ENCODE peak calls at places on chromosomes 4 and X, in five cellular contexts. Y is GM13976; F is stimulated activated CD4-positive, alpha-beta T cell treated with anti-CD3 and anti-CD28 coated beads, Interleukin-2, amount 100 ng/mL, for 48 hours; T is left kidney; L is trophoblast cell. Z is an unnamed sample.
A peak's percentile ranks its signal among the peaks of the same experiment; 100 is the strongest.

GRCh38 chr4:4386296-4386735 is 586 bp upstream of the NSG1 start:
- DNase-seq in T (peak; percentile 72), Y (no peak), L (no peak), F (no peak), Z (no peak)

GRCh38 chrX:136839196-136839595 is 41.3 kb downstream of the RBMX start:
- DNase-seq in L (no peak), Y (no peak), T (no peak), F (no peak), Z (no peak)

GRCh38 chrX:15790766-15791380 is 589 bp downstream of the ZRSR2 start:
- DNase-seq in F (no peak), L (no peak), T (no peak), Y (peak; percentile 35), Z (peak; percentile 13)

GRCh38 chrX:119477812-119478232 is 9.6 kb downstream of the SLC25A5 start:
- DNase-seq in F (no peak), T (peak; percentile 11), L (peak; percentile 73), Y (no peak), Z (no peak)

GRCh38 chr4:30825008-30825765 is 105.0 kb downstream of the PCDH7 start:
- DNase-seq in Y (no peak), F (no peak), L (no peak), T (no peak), Z (no peak)

GRCh38 chr4:112704322-112704721 is 67.4 kb downstream of the LARP7 start:
- DNase-seq in T (no peak), Y (no peak), F (no peak), L (no peak), Z (no peak)

GRCh38 chr4:17018013-17018412 is 119.6 kb upstream of the LDB2 start:
- DNase-seq in L (no peak), T (no peak), F (no peak), Y (no peak), Z (no peak)

GRCh38 chr4:70518269-70518668 is at the start of gene AMTN:
- DNase-seq in L (no peak), F (no peak), Y (no peak), T (no peak), Z (no peak)

GRCh38 chr4:169417629-169418282 is 147.0 kb upstream of the SH3RF1 start:
- DNase-seq in F (no peak), Y (no peak), T (peak; percentile 22), L (no peak), Z (no peak)

GRCh38 chr4:21946858-21947257 is 1.7 kb downstream of the KCNIP4 start:
- DNase-seq in Y (no peak), F (no peak), L (no peak), T (no peak), Z (no peak)

GRCh38 chr4:115781528-115782146 is 668.2 kb upstream of the NDST4 start:
- DNase-seq in F (no peak), L (no peak), T (no peak), Y (no peak), Z (peak; percentile 25)

GRCh38 chr4:26839016-26839415 is 21.6 kb upstream of the STIM2 start:
- DNase-seq in Y (no peak), L (no peak), T (no peak), F (no peak), Z (no peak)

GRCh38 chrX:48045410-48046311 is 25.8 kb downstream of the ZNF630 start:
- DNase-seq in F (no peak), Y (no peak), T (no peak), L (peak; percentile 67), Z (no peak)

GRCh38 chrX:136781180-136781797 is 557 bp upstream of the ARHGEF6 start:
- DNase-seq in L (no peak), F (no peak), T (no peak), Y (no peak), Z (no peak)

GRCh38 chr4:106650701-106651100 is 282.1 kb upstream of the GIMD1 start:
- DNase-seq in F (no peak), T (no peak), Y (no peak), L (no peak), Z (no peak)

Z was measured in GM12878.